ENCODE peak calls at places on chromosomes 11 and 22, in four cellular contexts. F is mammary epithelial cell, T is fibroblast of lung, R is cardiac fibroblast. P is an unnamed sample.

GRCh38 chr11:134762248-134763029 is 350.4 kb upstream of the B3GAT1 start:
- DNase-seq in T (peak; percentile 3), R (no peak), F (no peak), P (no peak)

GRCh38 chr11:77776455-77776854 is 44.1 kb downstream of the RSF1 start:
- DNase-seq in F (no peak), T (peak; percentile 39), R (peak; percentile 19), P (peak; percentile 31)

GRCh38 chr11:122494171-122494570 is 161.4 kb upstream of the UBASH3B start:
- DNase-seq in R (no peak), T (peak; percentile 53), F (peak; percentile 40), P (no peak)

GRCh38 chr22:40685406-40685805 is 6.1 kb downstream of the MCHR1 start:
- DNase-seq in R (no peak), F (no peak), T (no peak), P (no peak)

GRCh38 chr22:39138357-39138997 is 14.0 kb downstream of the CBX7 start:
- DNase-seq in R (no peak), F (no peak), T (no peak), P (no peak)

GRCh38 chr22:35629406-35630234 is 12.5 kb upstream of the MB start:
- DNase-seq in F (peak; percentile 98), R (peak; percentile 98), T (peak; percentile 99), P (peak; percentile 98)

GRCh38 chr11:2511421-2512369 is 66.9 kb downstream of the KCNQ1 start:
- DNase-seq in R (no peak), F (no peak), T (no peak), P (no peak)

GRCh38 chr11:122661182-122661945 is 5.8 kb downstream of the UBASH3B start:
- DNase-seq in R (no peak), T (no peak), F (peak; percentile 94), P (no peak)

GRCh38 chr11:61846351-61846750 is 18.3 kb downstream of the FADS2 start:
- DNase-seq in R (no peak), F (no peak), T (no peak), P (no peak)

GRCh38 chr22:46934746-46935491 is 172.5 kb downstream of the TBC1D22A start:
- DNase-seq in T (peak; percentile 90), R (peak; percentile 82), F (peak; percentile 94), P (peak; percentile 91)

GRCh38 chr11:75520688-75521087 is 5.1 kb downstream of the GDPD5 start:
- DNase-seq in R (no peak), F (no peak), T (no peak), P (no peak)

GRCh38 chr22:33126881-33127280 is 68.7 kb upstream of the SYN3 start:
- DNase-seq in F (peak; percentile 37), R (no peak), T (no peak), P (no peak)

GRCh38 chr11:16843307-16843706 is 104.9 kb downstream of the C11orf58 start:
- DNase-seq in F (no peak), T (no peak), R (no peak), P (no peak)

GRCh38 chr11:35541621-35542375 is 16.4 kb upstream of the PAMR1 start:
- DNase-seq in T (peak; percentile 85), F (no peak), R (peak; percentile 92), P (peak; percentile 94)
- H3K4me3 ChIP-seq in T (no peak overlapping the region), F (no peak overlapping the region), R (no peak overlapping the region), P (no peak overlapping the region)

GRCh38 chr11:110918351-110918750 is 206.1 kb upstream of the ARHGAP20 start:
- DNase-seq in T (no peak), R (no peak), F (no peak), P (no peak)

GRCh38 chr11:110909331-110909730 is 197.1 kb upstream of the ARHGAP20 start:
- DNase-seq in R (no peak), T (no peak), F (no peak), P (no peak)

GRCh38 chr11:110907629-110908028 is 195.4 kb upstream of the ARHGAP20 start:
- DNase-seq in T (peak; percentile 94), F (peak; percentile 93), R (peak; percentile 89), P (peak; percentile 98)

GRCh38 chr11:110908401-110909106 is 196.3 kb upstream of the ARHGAP20 start:
- DNase-seq in T (peak; percentile 73), F (peak; percentile 91), R (peak; percentile 64), P (peak; percentile 93)

GRCh38 chr11:110912437-110912836 is 200.2 kb upstream of the ARHGAP20 start:
- DNase-seq in T (no peak), R (no peak), F (no peak), P (no peak)
- TF ChIP-seq CTCF in T (no peak), R (no peak), F (no peak), P (no peak)

GRCh38 chr11:33387586-33387985 is 130.4 kb downstream of the HIPK3 start:
- DNase-seq in F (no peak), T (no peak), R (peak; percentile 15), P (no peak)
- H3K4me3 ChIP-seq in F (no peak overlapping the region), T (no peak overlapping the region), R (no peak overlapping the region), P (no peak overlapping the region)

DNA sequence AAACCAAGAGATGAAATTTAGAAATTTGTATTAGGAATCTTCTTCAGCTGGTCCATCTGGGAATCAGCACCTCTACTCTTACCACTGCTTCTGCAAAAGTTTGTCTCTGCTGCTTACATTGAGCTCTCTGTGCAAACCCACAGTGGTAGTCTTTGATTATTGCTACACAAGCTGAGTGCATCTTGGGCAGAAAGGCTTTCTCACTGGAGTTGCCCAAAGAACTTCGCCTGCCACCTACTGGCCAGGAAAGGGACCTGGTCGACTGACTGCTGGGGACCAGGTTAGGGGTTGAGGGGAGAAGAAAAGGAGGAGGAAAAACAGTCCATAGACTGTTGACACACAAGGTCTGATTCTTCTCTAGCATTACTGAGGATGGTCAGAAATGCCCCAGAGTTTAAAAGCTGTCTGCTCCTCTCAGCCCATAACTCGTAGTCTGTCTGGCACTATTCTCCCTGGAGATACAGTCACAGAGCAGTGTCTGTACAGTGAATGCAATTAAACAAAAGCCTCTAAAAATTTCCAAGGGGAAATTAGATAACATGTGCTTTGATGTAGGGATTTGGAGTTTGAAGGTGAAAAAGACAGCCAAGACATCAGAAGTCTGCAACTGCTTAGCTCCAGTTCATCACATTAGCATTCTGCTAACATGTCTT is 215.0 kb upstream of the CTSC start:
- DNase-seq in T (peak; percentile 43), R (peak; percentile 57), F (peak; percentile 55), P (no peak)
- TF ChIP-seq CTCF in T (peak; percentile 68), R (peak; percentile 84), F (peak; percentile 88), P (peak; percentile 72)

GRCh38 chr11:8220261-8221024 is 43.2 kb downstream of the LMO1 start:
- DNase-seq in T (no peak), F (no peak), R (no peak), P (no peak)
- H3K4me3 ChIP-seq in T (no peak overlapping the region), F (no peak overlapping the region), R (no peak overlapping the region), P (no peak overlapping the region)

DNA sequence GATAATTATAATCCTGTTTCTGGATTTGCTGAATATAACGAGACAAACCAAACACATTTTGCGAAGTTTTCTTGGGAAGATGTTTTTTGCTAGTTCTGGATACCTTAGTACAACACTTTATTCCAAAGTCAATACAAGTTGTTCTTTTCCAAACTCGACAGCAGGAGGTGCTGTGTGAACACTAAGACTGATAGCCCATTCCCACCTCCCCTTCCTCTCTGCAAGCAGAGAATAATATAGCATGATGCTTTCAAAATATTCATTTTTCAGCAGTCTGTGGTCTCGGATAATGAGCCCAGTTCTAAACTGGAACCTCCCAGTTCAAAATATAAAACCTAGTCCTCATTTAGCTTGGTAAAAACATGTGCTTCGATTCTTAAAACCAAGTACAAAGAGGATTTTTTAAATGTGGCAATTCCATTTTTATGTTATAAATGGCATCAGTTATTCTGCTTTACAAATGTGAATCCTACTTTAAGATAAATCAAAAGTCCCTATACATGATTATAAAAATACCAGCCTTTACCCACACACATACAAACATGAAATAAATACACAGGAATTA is 129.1 kb downstream of the DCDC1 start:
- DNase-seq in T (peak; percentile 70), R (peak; percentile 67), F (peak; percentile 29), P (peak; percentile 50)
- TF ChIP-seq CTCF in T (peak; percentile 53), R (peak; percentile 59), F (peak; percentile 72), P (peak; percentile 63)

GRCh38 chr11:45181595-45182550 is 35.4 kb downstream of the PRDM11 start:
- DNase-seq in T (no peak), R (no peak), F (no peak), P (no peak)
- H3K4me3 ChIP-seq in T (no peak overlapping the region), R (peak overlapping the region; percentile 46), F (no peak overlapping the region), P (no peak overlapping the region)

GRCh38 chr11:63920126-63920869 is 3.3 kb upstream of the RCOR2 start:
- DNase-seq in F (no peak), T (peak; percentile 25), R (peak; percentile 55), P (no peak)

GRCh38 chr11:63918576-63919171 is 1.7 kb upstream of the RCOR2 start:
- DNase-seq in T (peak; percentile 30), R (no peak), F (no peak), P (no peak)

GRCh38 chr11:63919267-63920125 is 2.5 kb upstream of the RCOR2 start:
- DNase-seq in R (no peak), T (peak; percentile 26), F (no peak), P (peak; percentile 37)

GRCh38 chr11:63922673-63923192 is 5.8 kb upstream of the RCOR2 start:
- DNase-seq in T (no peak), R (no peak), F (no peak), P (no peak)

GRCh38 chr11:63920870-63921417 is 4.0 kb upstream of the RCOR2 start:
- DNase-seq in F (no peak), T (no peak), R (no peak), P (no peak)
- TF ChIP-seq CTCF in F (no peak), T (peak; percentile 34), R (peak; percentile 53), P (peak; percentile 70)

GRCh38 chr11:57475671-57476222 is 15.4 kb downstream of the RTN4RL2 start:
- DNase-seq in F (no peak), T (no peak), R (no peak), P (no peak)

GRCh38 chr11:57476223-57476882 is 16.0 kb downstream of the RTN4RL2 start:
- DNase-seq in F (peak; percentile 40), R (no peak), T (no peak), P (no peak)

GRCh38 chr11:57477507-57478189 is 17.3 kb downstream of the RTN4RL2 start:
- DNase-seq in F (no peak), R (no peak), T (no peak), P (no peak)

GRCh38 chr11:57475191-57475590 is 14.9 kb downstream of the RTN4RL2 start:
- DNase-seq in R (no peak), F (no peak), T (no peak), P (no peak)

GRCh38 chr11:57476883-57477506 is 16.7 kb downstream of the RTN4RL2 start:
- DNase-seq in F (peak; percentile 28), T (no peak), R (no peak), P (no peak)
- H3K4me3 ChIP-seq in F (peak overlapping the region; percentile 39), T (peak overlapping the region; percentile 25), R (no peak overlapping the region), P (no peak overlapping the region)

GRCh38 chr22:37290737-37291136 is 8.4 kb downstream of the CYTH4 start:
- DNase-seq in R (peak; percentile 59), T (peak; percentile 72), F (peak; percentile 48), P (no peak)

GRCh38 chr22:37287550-37287951 is 5.2 kb downstream of the CYTH4 start:
- DNase-seq in F (peak; percentile 45), T (no peak), R (no peak), P (no peak)

GRCh38 chr22:37289156-37289735 is 6.9 kb downstream of the CYTH4 start:
- DNase-seq in F (no peak), T (no peak), R (no peak), P (no peak)

GRCh38 chr22:37285937-37286336 is 3.6 kb downstream of the CYTH4 start:
- DNase-seq in R (no peak), F (no peak), T (no peak), P (no peak)

DNA sequence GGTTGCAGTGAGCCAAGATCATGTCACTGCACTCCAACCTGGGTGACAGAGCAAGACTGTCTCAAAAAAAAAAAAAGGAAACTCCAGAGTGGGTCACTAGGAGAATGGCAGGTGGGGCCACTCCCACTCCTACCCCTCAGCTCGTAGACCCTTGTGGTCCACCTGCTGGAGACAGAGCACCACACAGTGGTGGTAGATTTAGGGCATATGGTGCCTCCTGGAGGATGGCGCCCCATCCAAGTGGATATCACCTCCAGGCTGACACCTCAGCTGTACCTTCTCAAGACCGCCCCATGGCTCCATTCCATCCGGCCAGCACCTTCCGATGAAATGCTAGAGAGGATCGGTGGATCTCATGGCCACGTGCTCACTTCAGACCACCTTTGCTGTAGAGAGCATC is 6.2 kb downstream of the CYTH4 start:
- DNase-seq in F (no peak), R (no peak), T (no peak), P (no peak)
- TF ChIP-seq CTCF in F (no peak), R (no peak), T (no peak), P (no peak)

P was measured in astrocyte of the spinal cord.